ENCODE peak calls at places on chromosomes 12 and 14, in six cellular contexts. One of them, this sample, is unnamed.
A peak's percentile ranks its signal among the peaks of the same experiment; 100 is the strongest.

GRCh38 chr14:105136401-105137322 is 31.9 kb downstream of the JAG2 start:
- DNase-seq in HFFc6: no peak
- DNase-seq in AG09309: no peak
- DNase-seq in A549: no peak
- DNase-seq in PC-3: no peak
- DNase-seq in neural crest cell: no peak
- DNase-seq in this sample: no peak

GRCh38 chr12:1857821-1858220 is 37.5 kb downstream of the LRTM2 start:
- DNase-seq in HFFc6: no peak
- DNase-seq in PC-3: no peak
- DNase-seq in A549: no peak
- DNase-seq in neural crest cell: no peak
- DNase-seq in AG09309: no peak
- DNase-seq in this sample: no peak

GRCh38 chr14:66288511-66288910 is 197.7 kb upstream of the CCDC196 start:
- DNase-seq in HFFc6: no peak
- DNase-seq in neural crest cell: no peak
- DNase-seq in AG09309: no peak
- DNase-seq in PC-3: peak; percentile 37
- DNase-seq in A549: no peak
- DNase-seq in this sample: no peak

GRCh38 chr14:53608369-53608768 is 348.3 kb downstream of the BMP4 start:
- DNase-seq in neural crest cell: no peak
- DNase-seq in AG09309: no peak
- DNase-seq in PC-3: peak; percentile 88
- DNase-seq in HFFc6: no peak
- DNase-seq in A549: peak; percentile 79
- DNase-seq in this sample: no peak

GRCh38 chr12:50249464-50250229 is 33.7 kb downstream of the LIMA1 start:
- DNase-seq in HFFc6: no peak
- DNase-seq in PC-3: peak; percentile 29
- DNase-seq in AG09309: no peak
- DNase-seq in A549: no peak
- DNase-seq in neural crest cell: no peak
- DNase-seq in this sample: no peak

GRCh38 chr12:49703647-49704137 is 3.5 kb downstream of the FMNL3 start:
- DNase-seq in neural crest cell: no peak
- DNase-seq in PC-3: no peak
- DNase-seq in HFFc6: peak; percentile 59
- DNase-seq in A549: no peak
- DNase-seq in AG09309: no peak
- DNase-seq in this sample: no peak

GRCh38 chr12:104615048-104615561 is 158.4 kb downstream of the CHST11 start:
- DNase-seq in AG09309: no peak
- DNase-seq in A549: no peak
- DNase-seq in HFFc6: no peak
- DNase-seq in neural crest cell: no peak
- DNase-seq in PC-3: no peak
- DNase-seq in this sample: no peak

GRCh38 chr12:92253301-92253700 is 107.7 kb upstream of the BTG1 start:
- DNase-seq in A549: no peak
- DNase-seq in PC-3: peak; percentile 14
- DNase-seq in neural crest cell: no peak
- DNase-seq in HFFc6: peak; percentile 42
- DNase-seq in AG09309: peak; percentile 11
- DNase-seq in this sample: no peak

GRCh38 chr14:89640141-89640540 is 223.1 kb upstream of the FOXN3 start:
- DNase-seq in HFFc6: no peak
- DNase-seq in A549: no peak
- DNase-seq in PC-3: no peak
- DNase-seq in AG09309: no peak
- DNase-seq in neural crest cell: no peak
- DNase-seq in this sample: no peak

GRCh38 chr14:76497550-76498484 is 121.9 kb downstream of the ESRRB start:
- DNase-seq in PC-3: peak; percentile 6
- DNase-seq in A549: peak; percentile 20
- DNase-seq in neural crest cell: no peak
- DNase-seq in AG09309: no peak
- DNase-seq in HFFc6: no peak
- DNase-seq in this sample: no peak

GRCh38 chr12:114799574-114800487 is 115.9 kb upstream of the TBX3 start:
- DNase-seq in A549: peak; percentile 44
- DNase-seq in HFFc6: peak; percentile 26
- DNase-seq in AG09309: no peak
- DNase-seq in PC-3: no peak
- DNase-seq in neural crest cell: peak; percentile 36
- DNase-seq in this sample: no peak

GRCh38 chr14:51428981-51429380 is 188.9 kb downstream of the TMX1 start:
- DNase-seq in HFFc6: no peak
- DNase-seq in AG09309: no peak
- DNase-seq in PC-3: no peak
- DNase-seq in A549: no peak
- DNase-seq in neural crest cell: no peak
- DNase-seq in this sample: no peak

GRCh38 chr12:54439521-54440255 is 20.6 kb upstream of the ITGA5 start:
- DNase-seq in neural crest cell: no peak
- DNase-seq in HFFc6: peak; percentile 76
- DNase-seq in AG09309: peak; percentile 65
- DNase-seq in A549: peak; percentile 69
- DNase-seq in PC-3: peak; percentile 72
- DNase-seq in this sample: peak; percentile 71

DNA sequence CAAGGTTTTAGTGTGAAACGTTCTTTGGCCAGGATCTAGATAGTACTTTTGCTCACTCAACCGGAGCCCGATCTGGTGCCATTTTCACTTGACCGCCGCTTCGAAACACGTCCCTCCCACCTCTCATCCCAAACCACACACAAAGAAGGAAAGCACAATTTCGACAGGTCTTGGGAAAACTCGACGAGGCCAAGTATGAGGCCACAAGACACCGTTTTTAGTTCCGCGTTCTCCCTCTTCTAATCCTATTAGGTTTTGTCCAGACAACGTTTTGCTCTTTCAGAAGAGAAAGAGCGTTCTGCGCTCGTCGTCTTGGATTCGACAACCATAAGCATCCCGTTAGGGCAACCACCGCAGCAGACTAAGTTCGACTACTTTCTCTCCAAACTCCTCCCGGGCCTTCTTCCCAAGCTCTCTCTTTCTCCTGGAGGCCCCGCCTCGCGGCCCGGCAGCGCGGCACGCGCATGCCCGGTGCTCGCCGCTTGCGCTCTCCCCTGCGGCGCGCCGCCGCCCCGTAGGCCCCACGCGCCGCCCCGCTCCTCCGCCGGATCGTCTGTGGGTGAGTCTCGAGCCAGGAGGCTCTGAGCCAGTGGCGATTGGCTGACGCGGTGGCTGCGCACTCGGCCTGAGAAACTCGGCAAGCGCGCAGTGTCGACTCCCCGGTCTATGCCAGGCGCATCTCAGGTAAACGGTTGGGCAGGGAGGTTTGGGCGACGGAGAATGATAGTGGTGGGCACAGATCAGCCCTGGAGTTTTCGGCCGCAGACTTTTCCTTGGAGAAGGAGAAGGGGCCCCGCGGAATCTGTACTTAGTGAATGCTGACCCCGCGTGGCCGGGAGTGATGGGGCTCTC is at the start of gene MIPOL1:
- DNase-seq in AG09309: peak; percentile 46
- DNase-seq in HFFc6: peak; percentile 82
- DNase-seq in neural crest cell: peak; percentile 69
- DNase-seq in PC-3: peak; percentile 93
- DNase-seq in A549: peak; percentile 89
- DNase-seq in this sample: peak; percentile 26
- TF ChIP-seq CTCF in AG09309: peak; percentile 39
- TF ChIP-seq CTCF in HFFc6: peak; percentile 71
- TF ChIP-seq CTCF in neural crest cell: peak; percentile 37
- TF ChIP-seq CTCF in PC-3: peak; percentile 67
- TF ChIP-seq CTCF in A549: peak; percentile 47
- TF ChIP-seq CTCF in this sample: peak; percentile 39

DNA sequence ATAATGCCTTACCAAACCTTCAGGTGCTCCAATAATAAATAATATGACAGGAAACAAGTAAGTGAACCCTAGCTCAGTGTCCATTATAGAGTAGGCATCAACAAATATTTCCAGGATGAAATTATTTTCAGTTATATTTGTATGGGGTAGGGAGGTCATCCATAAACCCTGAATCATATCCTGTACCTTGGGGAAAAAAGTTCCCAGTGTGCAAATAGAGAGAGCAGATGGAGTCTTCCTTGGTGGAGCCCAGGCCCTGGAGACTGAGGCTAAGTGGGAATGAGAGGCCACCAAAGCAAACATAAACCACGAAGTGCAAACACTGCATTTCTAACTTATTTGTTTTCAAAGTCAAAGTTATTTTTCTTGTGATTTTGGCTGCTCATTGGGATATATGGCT is 8.5 kb upstream of the ERP27 start:
- DNase-seq in A549: peak; percentile 26
- DNase-seq in HFFc6: no peak
- DNase-seq in neural crest cell: no peak
- DNase-seq in PC-3: peak; percentile 74
- DNase-seq in AG09309: no peak
- DNase-seq in this sample: no peak
- TF ChIP-seq CTCF in A549: no peak
- TF ChIP-seq CTCF in HFFc6: no peak
- TF ChIP-seq CTCF in neural crest cell: no peak
- TF ChIP-seq CTCF in PC-3: no peak
- TF ChIP-seq CTCF in AG09309: no peak
- TF ChIP-seq CTCF in this sample: no peak

DNA sequence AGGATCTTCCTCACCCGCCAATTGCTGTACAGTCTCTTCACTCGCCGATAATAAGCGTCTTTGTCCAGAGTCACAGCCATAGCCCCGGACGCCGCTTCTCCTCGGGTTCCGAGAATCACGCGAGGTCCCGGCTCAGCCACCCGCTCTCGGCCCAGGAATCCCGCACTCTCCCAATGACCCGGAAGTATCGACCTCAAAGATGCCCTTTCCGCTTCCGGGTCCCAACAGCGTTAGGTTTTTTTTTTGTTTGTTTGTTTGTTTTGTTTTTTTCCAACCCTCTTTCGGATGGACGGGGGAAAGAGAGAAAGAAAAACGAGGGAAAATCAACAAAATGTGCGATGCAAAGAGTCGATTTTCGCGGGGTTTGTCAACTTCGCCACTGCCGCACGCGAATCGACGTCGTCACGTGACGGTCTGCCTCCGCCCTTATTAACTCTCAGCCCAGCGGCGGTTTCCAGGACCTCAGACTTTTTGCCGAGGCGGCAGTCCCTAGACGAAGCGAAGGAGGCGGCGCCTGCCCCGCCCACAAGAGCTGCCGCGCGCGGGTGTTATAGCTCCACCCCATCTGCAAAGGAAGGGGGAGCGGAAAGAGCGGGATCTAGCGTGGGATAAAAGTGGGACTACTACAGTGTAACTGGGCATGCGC is at the start of gene SUPT16H:
- DNase-seq in AG09309: peak; percentile 83
- DNase-seq in HFFc6: peak; percentile 96
- DNase-seq in PC-3: peak; percentile 95
- DNase-seq in neural crest cell: peak; percentile 94
- DNase-seq in A549: peak; percentile 95
- DNase-seq in this sample: peak; percentile 83
- TF ChIP-seq CTCF in AG09309: no peak
- TF ChIP-seq CTCF in HFFc6: no peak
- TF ChIP-seq CTCF in PC-3: no peak
- TF ChIP-seq CTCF in neural crest cell: no peak
- TF ChIP-seq CTCF in A549: no peak
- TF ChIP-seq CTCF in this sample: no peak

GRCh38 chr12:46964496-46965098 is 114.8 kb upstream of the PCED1B start:
- DNase-seq in AG09309: no peak
- DNase-seq in neural crest cell: no peak
- DNase-seq in PC-3: no peak
- DNase-seq in A549: peak; percentile 18
- DNase-seq in HFFc6: peak; percentile 79
- DNase-seq in this sample: no peak
- TF ChIP-seq CTCF in AG09309: no peak
- TF ChIP-seq CTCF in neural crest cell: no peak
- TF ChIP-seq CTCF in PC-3: no peak
- TF ChIP-seq CTCF in A549: no peak
- TF ChIP-seq CTCF in HFFc6: no peak
- TF ChIP-seq CTCF in this sample: no peak